ENCODE peak calls at places on chromosomes 6 and 20, in five cellular contexts. V is H1, S is K562, C is GM12878, H is HepG2. F is an unnamed sample.

GRCh38 chr6:148218542-148219258 is 123.9 kb upstream of the SASH1 start:
- DNase-seq in V (no peak), S (no peak), C (no peak), H (no peak), F (no peak)

GRCh38 chr20:20368414-20369352 is 779 bp downstream of the INSM1 start:
- DNase-seq in V (no peak), S (no peak), C (no peak), H (no peak), F (peak)

GRCh38 chr20:7025635-7026034 is 258.1 kb downstream of the BMP2 start:
- DNase-seq in V (no peak), S (no peak), C (no peak), H (no peak), F (no peak)

GRCh38 chr20:39660251-39660650 is 698.1 kb downstream of the DHX35 start:
- DNase-seq in V (no peak), S (no peak), C (no peak), H (no peak), F (no peak)

GRCh38 chr6:15936503-15936902 is 192.4 kb upstream of the MYLIP start:
- DNase-seq in V (no peak), S (no peak), C (peak), H (no peak), F (no peak)

GRCh38 chr20:48025661-48026060 is 240.4 kb upstream of the SULF2 start:
- DNase-seq in V (no peak), S (no peak), C (no peak), H (no peak), F (no peak)

GRCh38 chr6:112227411-112227810 is 27.0 kb downstream of the LAMA4 start:
- DNase-seq in V (no peak), S (no peak), C (no peak), H (no peak), F (no peak)

GRCh38 chr6:84220809-84221409 is 6.5 kb downstream of the CEP162 start:
- DNase-seq in V (no peak), S (peak), C (no peak), H (no peak), F (peak)

GRCh38 chr6:87487555-87487954 is 14.8 kb downstream of the SLC35A1 start:
- DNase-seq in V (no peak), S (no peak), C (no peak), H (no peak), F (no peak)

GRCh38 chr6:170020041-170020583 is 268.7 kb downstream of the ERMARD start:
- DNase-seq in V (no peak), S (no peak), C (no peak), H (no peak), F (no peak)

GRCh38 chr6:79079425-79080130 is 1.5 kb upstream of the PHIP start:
- DNase-seq in V (no peak), S (no peak), C (no peak), H (no peak), F (peak)
- H2AFZ ChIP-seq in V (peak), S (peak), C (peak), H (peak), F (peak)

GRCh38 chr6:135851442-135852271 is at the start of gene PDE7B:
- DNase-seq in V (peak), S (no peak), C (no peak), H (no peak), F (peak)
- TF ChIP-seq CREB1 in V (no peak), S (no peak), C (no peak), H (peak), F (no peak)

GRCh38 chr6:18309046-18309445 is 44.7 kb upstream of the DEK start:
- DNase-seq in V (no peak), S (no peak), C (no peak), H (no peak), F (no peak)

GRCh38 chr6:18307006-18307405 is 42.7 kb upstream of the DEK start:
- DNase-seq in V (no peak), S (no peak), C (no peak), H (no peak), F (peak)

GRCh38 chr6:18312368-18312767 is 48.0 kb upstream of the DEK start:
- DNase-seq in V (no peak), S (no peak), C (no peak), H (no peak), F (no peak)

GRCh38 chr6:18302561-18303439 is 38.5 kb upstream of the DEK start:
- DNase-seq in V (no peak), S (no peak), C (no peak), H (peak), F (peak)

DNA sequence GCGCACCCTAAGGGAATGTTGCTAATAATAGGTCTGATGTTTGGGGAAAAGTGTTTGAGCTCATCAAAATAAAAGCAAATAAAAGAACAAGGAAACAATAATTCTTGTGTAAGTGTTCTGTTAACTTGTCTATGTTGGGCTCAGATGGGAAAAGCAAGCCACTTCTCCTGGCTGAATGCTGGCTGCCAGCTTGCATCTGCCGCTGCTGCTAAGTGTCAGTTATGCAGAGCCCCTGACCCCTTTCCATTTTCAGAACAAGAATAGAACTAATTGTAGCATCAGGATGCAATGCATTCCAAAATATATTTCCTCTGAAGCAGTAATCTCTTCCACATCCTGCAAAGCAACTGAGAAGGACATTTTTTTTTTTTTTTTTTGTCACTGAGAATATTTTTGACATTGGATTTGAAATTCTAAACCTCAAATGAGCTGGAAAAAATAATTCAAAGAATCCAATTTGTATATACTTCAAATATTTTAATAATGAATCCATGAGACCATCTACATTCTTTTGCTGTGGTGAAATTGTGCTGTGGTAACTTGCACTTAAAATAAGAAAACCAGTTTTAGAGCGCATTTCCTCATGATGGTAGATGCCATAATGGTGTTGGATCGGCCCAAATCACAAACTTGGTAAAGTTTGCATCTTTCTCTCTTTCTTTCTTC is 43.9 kb upstream of the DEK start:
- DNase-seq in V (no peak), S (no peak), C (no peak), H (no peak), F (no peak)
- H3K4me3 ChIP-seq in V (no peak), S (no peak), C (no peak), H (no peak), F (no peak)

GRCh38 chr20:4046926-4047325 is 31.6 kb upstream of the RNF24 start:
- DNase-seq in V (no peak), S (no peak), C (no peak), H (no peak), F (no peak)

GRCh38 chr20:4046311-4046924 is 31.1 kb upstream of the RNF24 start:
- DNase-seq in V (no peak), S (no peak), C (no peak), H (no peak), F (no peak)

GRCh38 chr20:4045082-4045481 is 29.7 kb upstream of the RNF24 start:
- DNase-seq in V (no peak), S (no peak), C (no peak), H (no peak), F (no peak)

GRCh38 chr20:4047614-4048013 is 32.3 kb upstream of the RNF24 start:
- DNase-seq in V (no peak), S (no peak), C (no peak), H (no peak), F (no peak)

GRCh38 chr20:4045741-4046140 is 30.4 kb upstream of the RNF24 start:
- DNase-seq in V (no peak), S (no peak), C (no peak), H (no peak), F (no peak)
- H2AFZ ChIP-seq in V (no peak), S (no peak), C (no peak), H (no peak), F (no peak)

GRCh38 chr20:19004975-19005374 is 191.4 kb downstream of the SCP2D1 start:
- DNase-seq in V (no peak), S (no peak), C (no peak), H (no peak), F (peak)

GRCh38 chr20:18999076-18999475 is 185.5 kb downstream of the SCP2D1 start:
- DNase-seq in V (no peak), S (no peak), C (no peak), H (no peak), F (no peak)

GRCh38 chr20:19003759-19004336 is 190.3 kb downstream of the SCP2D1 start:
- DNase-seq in V (no peak), S (no peak), C (no peak), H (no peak), F (no peak)

GRCh38 chr20:19000071-19000470 is 186.5 kb downstream of the SCP2D1 start:
- DNase-seq in V (no peak), S (no peak), C (no peak), H (no peak), F (no peak)

DNA sequence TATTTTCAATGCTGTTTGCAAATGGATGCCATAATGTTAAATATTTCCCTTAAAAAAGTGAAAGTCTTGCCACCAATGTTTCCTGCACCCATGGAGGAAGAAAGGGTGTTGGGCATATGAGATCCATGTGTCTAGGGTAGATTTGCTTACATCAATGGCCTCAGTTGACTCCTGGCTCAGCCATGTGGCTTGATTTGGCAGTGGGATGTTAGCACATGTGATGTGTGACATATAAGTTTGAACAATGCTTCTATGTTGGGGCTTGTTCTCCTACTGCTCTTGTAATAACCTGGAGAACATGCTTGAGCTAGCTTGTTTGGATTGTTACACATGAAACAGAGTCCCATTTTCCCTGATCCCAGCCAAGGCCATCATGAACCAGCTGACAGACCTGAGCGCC is 187.6 kb downstream of the SCP2D1 start:
- DNase-seq in V (no peak), S (no peak), C (no peak), H (no peak), F (no peak)
- TF ChIP-seq CREB1 in V (no peak), S (no peak), C (no peak), H (no peak), F (no peak)

F was measured in GM23338.